ENCODE peak calls at places on chromosome 1, in eight cellular contexts. N is transverse colon, B is lower leg skin, F is heart left ventricle, H is H1, R is esophagus muscularis mucosa, T is HCT116, C is body of pancreas. S is an unnamed sample.

GRCh38 chr1:67674260-67675011 is 10.6 kb upstream of the GADD45A start:
- DNase-seq in N (peak; percentile 24), F (peak; percentile 45), H (no peak), T (no peak), B (peak; percentile 41), R (no peak), C (peak; percentile 9), S (no peak)

GRCh38 chr1:197736689-197737088 is 38.6 kb downstream of the DENND1B start:
- DNase-seq in B (no peak), F (no peak), N (no peak), H (no peak), T (no peak), R (no peak), C (no peak), S (peak; percentile 1)

GRCh38 chr1:63864224-63864623 is 90.4 kb downstream of the ROR1 start:
- DNase-seq in H (no peak), T (no peak), B (no peak), C (peak; percentile 42), R (no peak), F (no peak), N (no peak), S (no peak)

GRCh38 chr1:107883562-107883961 is 81.4 kb downstream of the VAV3 start:
- DNase-seq in B (no peak), C (no peak), T (no peak), R (no peak), F (no peak), H (no peak), N (no peak), S (no peak)

GRCh38 chr1:40704817-40705733 is 13.6 kb downstream of the NFYC start:
- DNase-seq in F (no peak), B (no peak), R (no peak), T (no peak), H (no peak), N (no peak), C (no peak), S (no peak)

GRCh38 chr1:61182049-61182448 is 99.7 kb downstream of the NFIA start:
- DNase-seq in B (no peak), N (no peak), R (no peak), T (no peak), H (no peak), C (no peak), F (no peak), S (no peak)

GRCh38 chr1:29648026-29648425 is 411.7 kb downstream of the PTPRU start:
- DNase-seq in F (no peak), B (no peak), T (no peak), R (peak; percentile 72), C (no peak), N (no peak), H (peak; percentile 37), S (no peak)

GRCh38 chr1:186511761-186512637 is 51.1 kb upstream of the PDC start:
- DNase-seq in C (no peak), N (peak; percentile 8), F (no peak), H (no peak), T (no peak), B (no peak), R (no peak), S (no peak)

GRCh38 chr1:178367151-178367550 is 129.6 kb downstream of the CLEC20A start:
- DNase-seq in H (no peak), C (no peak), N (no peak), T (no peak), F (no peak), R (no peak), B (no peak), S (no peak)

GRCh38 chr1:93322349-93322748 is 23.4 kb upstream of the DR1 start:
- DNase-seq in T (no peak), B (peak; percentile 66), C (peak; percentile 24), N (no peak), R (no peak), F (no peak), H (no peak), S (no peak)

GRCh38 chr1:151187205-151187604 is 2.8 kb downstream of the VPS72 start:
- DNase-seq in R (no peak), H (no peak), C (no peak), F (no peak), B (no peak), T (no peak), N (no peak), S (no peak)

DNA sequence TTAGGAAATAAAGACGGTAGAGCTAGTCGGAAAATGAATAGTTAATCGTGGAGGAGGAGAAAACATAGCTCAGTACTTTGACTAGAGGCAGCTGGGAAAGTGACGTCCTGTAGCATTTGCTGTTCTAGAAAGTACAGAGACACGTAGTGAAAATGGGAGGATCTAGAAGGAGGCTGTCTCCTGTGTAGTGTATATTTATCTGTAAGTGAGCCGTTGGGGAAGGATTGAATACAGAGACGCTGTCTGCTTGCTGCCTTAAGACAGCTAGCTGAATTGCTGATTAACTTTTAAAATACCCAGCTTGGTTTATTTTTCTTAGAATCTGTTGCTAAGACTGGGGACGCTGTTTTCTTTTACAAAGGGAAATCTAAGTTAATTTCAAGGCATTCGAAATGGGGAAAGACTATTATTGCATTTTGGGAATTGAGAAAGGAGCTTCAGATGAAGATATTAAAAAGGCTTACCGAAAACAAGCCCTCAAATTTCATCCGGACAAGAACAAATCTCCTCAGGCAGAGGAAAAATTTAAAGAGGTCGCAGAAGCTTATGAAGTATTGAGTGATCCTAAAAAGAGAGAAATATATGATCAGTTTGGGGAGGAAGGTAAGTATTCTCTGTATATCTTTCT is at the start of gene DNAJB4:
- DNase-seq in T (peak; percentile 97), C (peak; percentile 86), B (peak; percentile 89), H (no peak), N (peak; percentile 83), R (peak; percentile 92), F (peak; percentile 51), S (peak; percentile 13)
- TF ChIP-seq POLR2A in T (no peak), C (peak; percentile 99), B (peak; percentile 92), H (no peak), N (peak; percentile 98), R (peak; percentile 91), F (peak; percentile 99), S (peak; percentile 50)

DNA sequence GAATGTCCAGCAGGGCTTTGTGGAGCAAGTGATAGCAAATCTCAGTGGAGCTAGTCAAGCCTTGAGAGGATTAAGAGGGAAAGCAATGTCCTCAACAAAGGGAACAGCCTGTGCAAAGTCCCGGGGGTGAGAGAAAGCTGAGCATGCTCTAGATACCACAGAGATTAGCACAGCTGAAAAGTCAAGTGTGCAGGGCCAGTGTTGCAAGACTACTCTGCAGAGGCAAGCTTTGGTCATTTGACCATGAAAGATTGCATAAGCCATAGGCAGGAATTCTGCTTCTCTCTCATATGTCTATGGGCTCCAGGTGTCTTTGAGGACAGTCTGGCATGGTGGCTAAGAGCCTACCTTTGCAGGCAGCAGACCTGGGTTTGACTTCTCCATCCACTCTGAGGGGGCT is 181.0 kb upstream of the JUN start:
- DNase-seq in H (no peak), R (no peak), B (no peak), C (peak; percentile 79), N (no peak), F (no peak), T (no peak), S (no peak)
- TF ChIP-seq POLR2A in H (no peak), R (no peak), B (no peak), C (no peak), N (no peak), F (no peak), T (no peak), S (no peak)

DNA sequence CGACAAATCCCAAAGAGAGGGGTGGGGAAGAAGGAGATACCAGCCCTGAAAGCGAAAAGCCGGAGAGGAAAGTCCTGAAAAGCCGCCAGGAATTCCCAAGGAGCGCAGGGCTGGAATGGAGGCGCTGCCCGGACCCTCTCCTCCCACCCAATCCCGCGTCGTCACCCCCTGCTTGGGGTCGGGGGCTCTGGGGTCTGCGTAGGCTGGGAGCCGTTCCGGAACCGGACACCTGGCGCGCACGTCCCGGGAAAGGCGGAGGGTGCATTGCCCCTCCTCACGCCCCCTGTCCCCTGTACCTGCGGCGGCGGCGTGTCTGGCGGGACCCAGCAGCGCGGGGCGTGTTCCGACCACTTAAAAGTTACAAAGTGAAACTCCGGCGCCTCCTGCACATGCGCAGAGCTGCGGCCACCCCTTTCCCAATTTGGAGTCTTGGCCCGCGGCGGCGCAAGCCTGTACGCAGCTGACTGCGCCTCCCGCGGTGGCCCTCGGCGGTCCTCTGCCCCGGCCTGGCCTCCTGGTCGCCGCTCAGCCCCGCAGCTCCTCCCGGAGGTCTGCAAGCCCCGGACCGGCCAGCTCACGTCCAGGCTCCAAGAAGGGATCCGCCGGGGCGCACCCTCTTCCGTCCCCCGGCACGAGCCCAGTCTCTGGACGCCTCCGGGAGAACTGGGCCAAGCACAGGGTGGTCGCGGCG is at the start of gene TMEM63A:
- DNase-seq in C (peak; percentile 95), H (peak; percentile 96), R (peak; percentile 97), F (peak; percentile 96), B (peak; percentile 90), T (peak; percentile 64), N (peak; percentile 94), S (peak; percentile 87)
- TF ChIP-seq POLR2A in C (peak; percentile 91), H (peak; percentile 71), R (peak; percentile 64), F (peak; percentile 81), B (no peak), T (peak; percentile 36), N (peak; percentile 84), S (peak; percentile 85)

GRCh38 chr1:31877544-31877943 is 60.6 kb downstream of the PTP4A2 start:
- DNase-seq in H (no peak), N (no peak), B (no peak), R (no peak), T (no peak), F (no peak), C (no peak), S (no peak)

GRCh38 chr1:31872658-31873636 is 57.1 kb upstream of the SPOCD1 start:
- DNase-seq in H (no peak), R (no peak), F (no peak), C (no peak), T (no peak), B (no peak), N (no peak), S (no peak)

GRCh38 chr1:31871703-31872102 is 55.9 kb upstream of the SPOCD1 start:
- DNase-seq in T (no peak), F (no peak), N (no peak), C (no peak), R (no peak), B (no peak), H (no peak), S (no peak)

GRCh38 chr1:31878018-31878417 is 60.1 kb downstream of the PTP4A2 start:
- DNase-seq in R (no peak), T (no peak), F (no peak), N (no peak), C (no peak), H (no peak), B (no peak), S (no peak)

DNA sequence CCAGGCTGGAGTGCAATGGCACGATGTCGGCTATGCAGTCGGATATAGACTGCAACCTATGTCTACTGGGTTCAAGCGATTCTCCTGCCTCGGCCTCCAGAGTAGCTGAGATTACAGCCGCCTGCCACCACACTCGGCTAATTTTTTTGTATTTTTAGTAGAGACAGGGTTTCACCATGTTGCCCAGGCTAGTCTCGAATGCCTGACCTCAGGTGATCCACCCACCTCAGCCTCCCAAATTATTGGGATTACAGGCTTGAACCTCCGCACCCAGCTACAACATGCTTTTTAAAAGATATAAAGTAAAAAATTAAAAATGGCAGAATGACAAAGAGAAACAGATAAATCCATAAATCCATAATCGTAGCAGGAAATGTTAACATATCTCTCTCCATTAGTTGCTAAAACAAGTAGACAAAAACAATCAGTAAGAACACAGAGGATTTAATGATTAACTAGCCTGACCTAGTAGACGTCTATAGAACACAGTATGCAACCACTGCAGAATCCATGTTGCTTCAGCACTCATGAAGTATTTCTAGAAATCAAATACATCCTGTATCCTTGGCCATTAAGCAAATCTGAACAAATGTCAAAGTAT is 59.9 kb upstream of the SPOCD1 start:
- DNase-seq in N (no peak), T (no peak), F (no peak), C (no peak), R (no peak), H (no peak), B (no peak), S (no peak)
- TF ChIP-seq POLR2A in N (no peak), T (no peak), F (no peak), C (no peak), R (no peak), H (no peak), B (no peak), S (no peak)

S was measured in H54.